ENCODE peak calls at places on chromosomes 1 and 21, in nine cellular contexts. One of them, this sample, is unnamed.

GRCh38 chr1:86965012-86965826 is 50.8 kb downstream of the HS2ST1 start:
- DNase-seq in AG04450: peak; percentile 15
- DNase-seq in uterus: no peak
- DNase-seq in astrocyte of the spinal cord: peak; percentile 36
- DNase-seq in HFFc6: peak; percentile 5
- DNase-seq in SK-N-SH: peak; percentile 40
- DNase-seq in mesothelial cell of epicardium: no peak
- DNase-seq in neural crest cell: no peak
- DNase-seq in MM.1S: no peak
- DNase-seq in this sample: no peak

GRCh38 chr1:55310517-55310927 is 95.4 kb upstream of the USP24 start:
- DNase-seq in AG04450: peak; percentile 96
- DNase-seq in uterus: no peak
- DNase-seq in astrocyte of the spinal cord: peak; percentile 99
- DNase-seq in HFFc6: peak; percentile 94
- DNase-seq in SK-N-SH: peak; percentile 48
- DNase-seq in mesothelial cell of epicardium: no peak
- DNase-seq in neural crest cell: no peak
- DNase-seq in MM.1S: no peak
- DNase-seq in this sample: no peak

GRCh38 chr1:209590405-209590804 is 6.9 kb downstream of the CAMK1G start:
- DNase-seq in AG04450: no peak
- DNase-seq in uterus: no peak
- DNase-seq in astrocyte of the spinal cord: no peak
- DNase-seq in HFFc6: peak; percentile 26
- DNase-seq in SK-N-SH: peak; percentile 72
- DNase-seq in mesothelial cell of epicardium: no peak
- DNase-seq in neural crest cell: no peak
- DNase-seq in MM.1S: no peak
- DNase-seq in this sample: no peak

GRCh38 chr1:201172999-201173610 is 17.5 kb upstream of the IGFN1 start:
- DNase-seq in AG04450: no peak
- DNase-seq in uterus: no peak
- DNase-seq in astrocyte of the spinal cord: no peak
- DNase-seq in HFFc6: no peak
- DNase-seq in SK-N-SH: no peak
- DNase-seq in mesothelial cell of epicardium: no peak
- DNase-seq in neural crest cell: no peak
- DNase-seq in MM.1S: no peak
- DNase-seq in this sample: no peak

GRCh38 chr1:237138551-237138950 is 96.6 kb downstream of the RYR2 start:
- DNase-seq in AG04450: no peak
- DNase-seq in uterus: no peak
- DNase-seq in astrocyte of the spinal cord: no peak
- DNase-seq in HFFc6: no peak
- DNase-seq in SK-N-SH: no peak
- DNase-seq in mesothelial cell of epicardium: no peak
- DNase-seq in neural crest cell: no peak
- DNase-seq in MM.1S: no peak
- DNase-seq in this sample: no peak

GRCh38 chr1:16367968-16368910 is 1.2 kb downstream of the SZRD1 start:
- DNase-seq in AG04450: no peak
- DNase-seq in uterus: no peak
- DNase-seq in astrocyte of the spinal cord: peak; percentile 36
- DNase-seq in HFFc6: peak; percentile 59
- DNase-seq in SK-N-SH: no peak
- DNase-seq in mesothelial cell of epicardium: no peak
- DNase-seq in neural crest cell: no peak
- DNase-seq in MM.1S: peak; percentile 19
- DNase-seq in this sample: no peak

GRCh38 chr1:182842265-182842664 is 3.1 kb downstream of the DHX9 start:
- DNase-seq in AG04450: no peak
- DNase-seq in uterus: no peak
- DNase-seq in astrocyte of the spinal cord: no peak
- DNase-seq in HFFc6: no peak
- DNase-seq in SK-N-SH: no peak
- DNase-seq in mesothelial cell of epicardium: no peak
- DNase-seq in neural crest cell: no peak
- DNase-seq in MM.1S: no peak
- DNase-seq in this sample: no peak

GRCh38 chr1:48943826-48944225 is 167.1 kb upstream of the BEND5 start:
- DNase-seq in AG04450: no peak
- DNase-seq in uterus: no peak
- DNase-seq in astrocyte of the spinal cord: no peak
- DNase-seq in HFFc6: no peak
- DNase-seq in SK-N-SH: no peak
- DNase-seq in mesothelial cell of epicardium: no peak
- DNase-seq in neural crest cell: no peak
- DNase-seq in MM.1S: no peak
- DNase-seq in this sample: no peak

GRCh38 chr21:46100426-46100825 is 2.5 kb downstream of the COL6A2 start:
- DNase-seq in AG04450: no peak
- DNase-seq in uterus: no peak
- DNase-seq in astrocyte of the spinal cord: peak; percentile 58
- DNase-seq in HFFc6: peak; percentile 55
- DNase-seq in SK-N-SH: no peak
- DNase-seq in mesothelial cell of epicardium: no peak
- DNase-seq in neural crest cell: no peak
- DNase-seq in MM.1S: no peak
- DNase-seq in this sample: no peak

GRCh38 chr1:112716133-112716720 is 1.1 kb upstream of the PPM1J start:
- DNase-seq in AG04450: peak; percentile 81
- DNase-seq in uterus: peak; percentile 89
- DNase-seq in astrocyte of the spinal cord: peak; percentile 90
- DNase-seq in HFFc6: peak; percentile 81
- DNase-seq in SK-N-SH: peak; percentile 89
- DNase-seq in mesothelial cell of epicardium: peak; percentile 80
- DNase-seq in neural crest cell: peak; percentile 91
- DNase-seq in MM.1S: peak; percentile 56
- DNase-seq in this sample: peak; percentile 89

GRCh38 chr1:112712701-112713128 is 2.4 kb downstream of the PPM1J start:
- DNase-seq in AG04450: no peak
- DNase-seq in uterus: no peak
- DNase-seq in astrocyte of the spinal cord: no peak
- DNase-seq in HFFc6: no peak
- DNase-seq in SK-N-SH: no peak
- DNase-seq in mesothelial cell of epicardium: no peak
- DNase-seq in neural crest cell: no peak
- DNase-seq in MM.1S: no peak
- DNase-seq in this sample: no peak

GRCh38 chr1:112713466-112714312 is 1.4 kb downstream of the PPM1J start:
- DNase-seq in AG04450: no peak
- DNase-seq in uterus: no peak
- DNase-seq in astrocyte of the spinal cord: no peak
- DNase-seq in HFFc6: no peak
- DNase-seq in SK-N-SH: no peak
- DNase-seq in mesothelial cell of epicardium: no peak
- DNase-seq in neural crest cell: no peak
- DNase-seq in MM.1S: no peak
- DNase-seq in this sample: no peak

GRCh38 chr1:112715264-112716053 is at the start of gene PPM1J:
- DNase-seq in AG04450: peak; percentile 70
- DNase-seq in uterus: peak; percentile 98
- DNase-seq in astrocyte of the spinal cord: peak; percentile 92
- DNase-seq in HFFc6: peak; percentile 86
- DNase-seq in SK-N-SH: peak; percentile 96
- DNase-seq in mesothelial cell of epicardium: peak; percentile 81
- DNase-seq in neural crest cell: peak; percentile 95
- DNase-seq in MM.1S: peak; percentile 89
- DNase-seq in this sample: peak; percentile 98

GRCh38 chr1:112714313-112715263 is 544 bp downstream of the PPM1J start:
- DNase-seq in AG04450: no peak
- DNase-seq in uterus: no peak
- DNase-seq in astrocyte of the spinal cord: no peak
- DNase-seq in HFFc6: no peak
- DNase-seq in SK-N-SH: peak; percentile 50
- DNase-seq in mesothelial cell of epicardium: no peak
- DNase-seq in neural crest cell: no peak
- DNase-seq in MM.1S: no peak
- DNase-seq in this sample: no peak
- TF ChIP-seq CTCF in AG04450: no peak
- TF ChIP-seq CTCF in uterus: peak; percentile 7
- TF ChIP-seq CTCF in astrocyte of the spinal cord: no peak
- TF ChIP-seq CTCF in HFFc6: peak; percentile 64
- TF ChIP-seq CTCF in SK-N-SH: peak; percentile 47
- TF ChIP-seq CTCF in mesothelial cell of epicardium: no peak
- TF ChIP-seq CTCF in neural crest cell: no peak
- TF ChIP-seq CTCF in MM.1S: no peak
- TF ChIP-seq CTCF in this sample: peak; percentile 14

GRCh38 chr1:4468804-4469514 is 185.4 kb upstream of the AJAP1 start:
- DNase-seq in AG04450: no peak
- DNase-seq in uterus: no peak
- DNase-seq in astrocyte of the spinal cord: no peak
- DNase-seq in HFFc6: no peak
- DNase-seq in SK-N-SH: no peak
- DNase-seq in mesothelial cell of epicardium: no peak
- DNase-seq in neural crest cell: no peak
- DNase-seq in MM.1S: no peak
- DNase-seq in this sample: no peak
- TF ChIP-seq CTCF in AG04450: no peak
- TF ChIP-seq CTCF in uterus: no peak
- TF ChIP-seq CTCF in astrocyte of the spinal cord: no peak
- TF ChIP-seq CTCF in HFFc6: no peak
- TF ChIP-seq CTCF in SK-N-SH: no peak
- TF ChIP-seq CTCF in mesothelial cell of epicardium: no peak
- TF ChIP-seq CTCF in neural crest cell: no peak
- TF ChIP-seq CTCF in MM.1S: no peak
- TF ChIP-seq CTCF in this sample: no peak

GRCh38 chr1:32470431-32470830 is 5.6 kb downstream of the ZBTB8B start:
- DNase-seq in AG04450: no peak
- DNase-seq in uterus: no peak
- DNase-seq in astrocyte of the spinal cord: no peak
- DNase-seq in HFFc6: no peak
- DNase-seq in SK-N-SH: no peak
- DNase-seq in mesothelial cell of epicardium: no peak
- DNase-seq in neural crest cell: no peak
- DNase-seq in MM.1S: no peak
- DNase-seq in this sample: no peak
- TF ChIP-seq CTCF in AG04450: no peak
- TF ChIP-seq CTCF in uterus: no peak
- TF ChIP-seq CTCF in astrocyte of the spinal cord: no peak
- TF ChIP-seq CTCF in HFFc6: no peak
- TF ChIP-seq CTCF in SK-N-SH: no peak
- TF ChIP-seq CTCF in mesothelial cell of epicardium: no peak
- TF ChIP-seq CTCF in neural crest cell: no peak
- TF ChIP-seq CTCF in MM.1S: no peak
- TF ChIP-seq CTCF in this sample: no peak

GRCh38 chr1:22416555-22417454 is 34.8 kb upstream of the ZBTB40 start:
- DNase-seq in AG04450: no peak
- DNase-seq in uterus: peak; percentile 28
- DNase-seq in astrocyte of the spinal cord: peak; percentile 63
- DNase-seq in HFFc6: peak; percentile 52
- DNase-seq in SK-N-SH: peak; percentile 84
- DNase-seq in mesothelial cell of epicardium: peak; percentile 75
- DNase-seq in neural crest cell: peak; percentile 95
- DNase-seq in MM.1S: peak; percentile 72
- DNase-seq in this sample: peak; percentile 90
- TF ChIP-seq CTCF in AG04450: peak; percentile 91
- TF ChIP-seq CTCF in uterus: peak; percentile 87
- TF ChIP-seq CTCF in astrocyte of the spinal cord: peak; percentile 97
- TF ChIP-seq CTCF in HFFc6: peak; percentile 97
- TF ChIP-seq CTCF in SK-N-SH: peak; percentile 97
- TF ChIP-seq CTCF in mesothelial cell of epicardium: peak; percentile 90
- TF ChIP-seq CTCF in neural crest cell: peak; percentile 99
- TF ChIP-seq CTCF in MM.1S: peak; percentile 94
- TF ChIP-seq CTCF in this sample: peak; percentile 99

GRCh38 chr1:109490029-109490933 is 3.6 kb upstream of the CYB561D1 start:
- DNase-seq in AG04450: no peak
- DNase-seq in uterus: peak; percentile 70
- DNase-seq in astrocyte of the spinal cord: peak; percentile 58
- DNase-seq in HFFc6: peak; percentile 64
- DNase-seq in SK-N-SH: peak; percentile 73
- DNase-seq in mesothelial cell of epicardium: no peak
- DNase-seq in neural crest cell: peak; percentile 73
- DNase-seq in MM.1S: peak; percentile 39
- DNase-seq in this sample: no peak
- TF ChIP-seq CTCF in AG04450: peak; percentile 93
- TF ChIP-seq CTCF in uterus: peak; percentile 70
- TF ChIP-seq CTCF in astrocyte of the spinal cord: peak; percentile 96
- TF ChIP-seq CTCF in HFFc6: peak; percentile 87
- TF ChIP-seq CTCF in SK-N-SH: peak; percentile 77
- TF ChIP-seq CTCF in mesothelial cell of epicardium: peak; percentile 49
- TF ChIP-seq CTCF in neural crest cell: peak; percentile 81
- TF ChIP-seq CTCF in MM.1S: peak; percentile 57
- TF ChIP-seq CTCF in this sample: peak; percentile 84

DNA sequence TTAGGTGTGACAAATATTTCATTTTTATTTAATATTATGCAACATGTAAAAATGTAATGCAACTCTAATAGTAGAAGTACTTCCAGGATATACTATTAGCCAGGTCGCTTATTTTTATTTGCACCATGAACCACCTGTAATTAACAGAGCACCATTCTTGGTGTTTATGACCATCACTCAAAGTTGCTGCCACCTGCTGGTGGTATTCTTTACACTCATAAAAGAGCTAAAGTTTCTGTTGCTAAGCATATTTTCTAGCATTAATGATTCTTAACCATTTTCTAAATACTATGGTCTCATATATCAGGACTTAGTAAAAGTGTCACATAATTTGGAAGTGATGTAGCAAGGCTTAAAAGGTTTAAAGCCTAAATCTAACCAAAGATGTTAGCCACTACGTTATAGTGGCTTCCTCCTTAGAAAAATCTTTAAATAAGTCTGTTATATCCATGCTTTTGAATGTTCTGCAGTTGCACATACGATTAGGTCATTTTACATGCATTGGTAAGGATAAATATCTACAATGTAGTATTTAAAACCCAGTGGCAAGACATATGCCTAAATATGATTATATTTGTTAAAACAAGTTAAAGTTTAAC is 244.5 kb downstream of the NEGR1 start:
- DNase-seq in AG04450: peak; percentile 3
- DNase-seq in uterus: no peak
- DNase-seq in astrocyte of the spinal cord: peak; percentile 50
- DNase-seq in HFFc6: peak; percentile 11
- DNase-seq in SK-N-SH: no peak
- DNase-seq in mesothelial cell of epicardium: no peak
- DNase-seq in neural crest cell: peak; percentile 36
- DNase-seq in MM.1S: peak; percentile 75
- DNase-seq in this sample: no peak
- TF ChIP-seq CTCF in AG04450: peak; percentile 69
- TF ChIP-seq CTCF in uterus: peak; percentile 12
- TF ChIP-seq CTCF in astrocyte of the spinal cord: peak; percentile 59
- TF ChIP-seq CTCF in HFFc6: peak; percentile 90
- TF ChIP-seq CTCF in SK-N-SH: peak; percentile 77
- TF ChIP-seq CTCF in mesothelial cell of epicardium: peak; percentile 65
- TF ChIP-seq CTCF in neural crest cell: peak; percentile 86
- TF ChIP-seq CTCF in MM.1S: peak; percentile 68
- TF ChIP-seq CTCF in this sample: peak; percentile 83